ENCODE peak calls at places on chromosomes 13 and 19, in five cellular contexts. A, J, V, L and O are unnamed samples.

GRCh38 chr13:53250272-53250875 is 221.8 kb downstream of the OLFM4 start:
- DNase-seq in A (no peak), J (no peak), V (no peak), L (peak), O (no peak)

GRCh38 chr19:13920940-13921744 is 15.1 kb downstream of the CC2D1A start:
- DNase-seq in A (no peak), J (no peak), V (no peak), L (no peak), O (peak)

GRCh38 chr19:54465367-54466109 is 2.0 kb upstream of the LENG9 start:
- DNase-seq in A (no peak), J (no peak), V (peak), L (no peak), O (no peak)

GRCh38 chr19:5914946-5915781 is 1.1 kb downstream of the CAPS start:
- DNase-seq in A (peak), J (peak), V (no peak), L (peak), O (no peak)

GRCh38 chr13:109785892-109786450 is 412 bp downstream of the IRS2 start:
- DNase-seq in A (no peak), J (no peak), V (no peak), L (peak), O (no peak)

GRCh38 chr19:31258211-31259052 is 90.8 kb downstream of the TSHZ3 start:
- DNase-seq in A (peak), J (no peak), V (peak), L (no peak), O (no peak)

GRCh38 chr19:13441810-13442512 is 64.3 kb downstream of the CACNA1A start:
- DNase-seq in A (no peak), J (peak), V (no peak), L (peak), O (no peak)

GRCh38 chr19:37931941-37932655 is 25.1 kb downstream of the SIPA1L3 start:
- DNase-seq in A (peak), J (peak), V (peak), L (peak), O (peak)

GRCh38 chr13:34025746-34026145 is 207.8 kb downstream of the RFC3 start:
- DNase-seq in A (no peak), J (no peak), V (no peak), L (no peak), O (no peak)

GRCh38 chr13:101977475-101977874 is 424.4 kb downstream of the FGF14 start:
- DNase-seq in A (no peak), J (no peak), V (no peak), L (no peak), O (no peak)

GRCh38 chr19:367963-368623 is 23.5 kb upstream of the MIER2 start:
- DNase-seq in A (no peak), J (no peak), V (no peak), L (no peak), O (peak)

GRCh38 chr19:801861-802496 is 4.7 kb downstream of the PTBP1 start:
- DNase-seq in A (peak), J (no peak), V (no peak), L (no peak), O (no peak)

GRCh38 chr19:1130801-1131717 is 27.3 kb downstream of the GPX4 start:
- DNase-seq in A (peak), J (peak), V (no peak), L (no peak), O (no peak)

GRCh38 chr19:58356236-58356970 is 3.1 kb upstream of the A1BG start:
- DNase-seq in A (no peak), J (no peak), V (no peak), L (no peak), O (no peak)

GRCh38 chr13:26991508-26992181 is 180.0 kb downstream of the USP12 start:
- DNase-seq in A (peak), J (no peak), V (no peak), L (peak), O (peak)

GRCh38 chr19:52028780-52029123 is 573 bp upstream of the ZNF614 start:
- DNase-seq in A (no peak), J (no peak), V (no peak), L (no peak), O (no peak)

GRCh38 chr13:73168226-73168992 is 109.6 kb downstream of the KLF5 start:
- DNase-seq in A (no peak), J (no peak), V (no peak), L (no peak), O (no peak)

GRCh38 chr19:3783660-3784584 is 2.3 kb downstream of the MATK start:
- DNase-seq in A (no peak), J (no peak), V (no peak), L (no peak), O (no peak)

GRCh38 chr19:46224773-46225172 is 4.8 kb upstream of the IGFL1 start:
- DNase-seq in A (no peak), J (no peak), V (no peak), L (no peak), O (no peak)

GRCh38 chr19:7861619-7862412 is 12.4 kb downstream of the PRR36 start:
- DNase-seq in A (no peak), J (no peak), V (no peak), L (no peak), O (no peak)
- H3K4me3 ChIP-seq in A (peak), J (peak), V (no peak), L (no peak), O (no peak)

GRCh38 chr19:10567696-10568443 is 909 bp downstream of the CDKN2D start:
- DNase-seq in A (no peak), J (no peak), V (no peak), L (no peak), O (no peak)
- H3K27ac ChIP-seq in A (peak), J (peak), V (peak), L (peak), O (peak)

DNA sequence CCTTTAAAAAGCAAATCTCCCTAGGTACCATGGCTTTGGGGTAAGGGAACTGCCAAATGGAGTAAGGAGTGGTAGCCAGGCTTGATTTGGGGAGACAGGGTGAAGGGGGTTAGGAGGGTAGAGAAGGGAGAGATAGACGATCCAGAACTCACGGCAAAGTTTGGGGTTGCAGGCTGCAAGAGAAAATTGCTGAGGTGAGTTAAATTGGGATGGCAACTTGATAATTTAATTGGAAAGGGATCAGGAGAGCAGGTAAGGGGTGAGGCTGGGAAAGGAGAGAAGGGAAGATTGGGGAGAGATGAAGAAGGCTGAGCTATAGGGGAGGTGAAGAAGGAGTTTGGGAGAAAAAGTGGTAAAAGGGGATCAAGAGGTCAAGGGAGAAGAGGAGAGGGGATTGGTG is 4.0 kb downstream of the IZUMO2 start:
- DNase-seq in A (no peak), J (no peak), V (no peak), L (no peak), O (no peak)
- H3K4me3 ChIP-seq in A (no peak), J (no peak), V (no peak), L (no peak), O (no peak)

DNA sequence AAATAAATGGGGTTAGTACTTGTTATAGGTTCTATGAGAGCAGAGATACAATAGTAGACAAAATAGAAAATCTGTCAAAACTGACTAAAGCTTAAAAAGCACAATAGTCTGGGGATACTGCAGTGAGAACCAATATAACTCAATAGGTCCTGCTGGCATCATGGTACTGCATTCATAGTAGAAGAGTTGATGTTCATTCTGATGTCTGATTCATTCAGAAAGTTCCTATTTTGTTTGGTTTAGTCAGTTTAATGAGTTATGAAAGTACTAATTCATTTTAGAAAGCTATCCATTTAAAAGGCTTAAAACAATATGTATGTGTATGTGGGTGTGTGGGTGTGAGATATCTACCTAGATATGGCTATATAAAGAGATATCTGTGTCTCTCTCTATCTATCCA is 152.8 kb downstream of the LHFPL6 start:
- DNase-seq in A (no peak), J (no peak), V (no peak), L (no peak), O (no peak)
- H3K27ac ChIP-seq in A (no peak), J (no peak), V (no peak), L (no peak), O (peak)

GRCh38 chr19:35931161-35931873 is 4.9 kb upstream of the LRFN3 start:
- DNase-seq in A (peak), J (peak), V (peak), L (peak), O (peak)
- H3K4me3 ChIP-seq in A (peak), J (peak), V (no peak), L (no peak), O (peak)

DNA sequence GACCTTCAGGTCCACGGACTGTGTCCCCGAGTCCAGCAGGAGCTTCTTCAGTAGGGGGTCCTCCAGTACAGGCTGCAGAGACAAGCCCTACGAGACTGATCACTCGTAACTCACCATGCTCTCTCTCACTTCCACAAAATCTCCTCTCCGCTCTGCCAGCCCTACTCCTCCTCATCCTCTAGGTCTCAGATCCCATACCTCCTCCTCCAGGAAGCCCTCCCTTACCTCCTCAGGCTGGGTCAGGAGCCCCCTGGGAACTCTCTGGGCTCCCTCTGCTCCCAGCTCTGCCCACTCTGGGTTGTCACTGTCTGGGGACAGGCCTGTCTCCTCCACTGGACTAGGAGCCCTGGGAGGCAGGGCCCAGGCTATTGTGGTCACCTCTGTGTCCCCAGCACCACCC is 23.9 kb upstream of the NAPA start:
- DNase-seq in A (no peak), J (no peak), V (no peak), L (no peak), O (no peak)
- H3K27ac ChIP-seq in A (no peak), J (no peak), V (no peak), L (no peak), O (no peak)

DNA sequence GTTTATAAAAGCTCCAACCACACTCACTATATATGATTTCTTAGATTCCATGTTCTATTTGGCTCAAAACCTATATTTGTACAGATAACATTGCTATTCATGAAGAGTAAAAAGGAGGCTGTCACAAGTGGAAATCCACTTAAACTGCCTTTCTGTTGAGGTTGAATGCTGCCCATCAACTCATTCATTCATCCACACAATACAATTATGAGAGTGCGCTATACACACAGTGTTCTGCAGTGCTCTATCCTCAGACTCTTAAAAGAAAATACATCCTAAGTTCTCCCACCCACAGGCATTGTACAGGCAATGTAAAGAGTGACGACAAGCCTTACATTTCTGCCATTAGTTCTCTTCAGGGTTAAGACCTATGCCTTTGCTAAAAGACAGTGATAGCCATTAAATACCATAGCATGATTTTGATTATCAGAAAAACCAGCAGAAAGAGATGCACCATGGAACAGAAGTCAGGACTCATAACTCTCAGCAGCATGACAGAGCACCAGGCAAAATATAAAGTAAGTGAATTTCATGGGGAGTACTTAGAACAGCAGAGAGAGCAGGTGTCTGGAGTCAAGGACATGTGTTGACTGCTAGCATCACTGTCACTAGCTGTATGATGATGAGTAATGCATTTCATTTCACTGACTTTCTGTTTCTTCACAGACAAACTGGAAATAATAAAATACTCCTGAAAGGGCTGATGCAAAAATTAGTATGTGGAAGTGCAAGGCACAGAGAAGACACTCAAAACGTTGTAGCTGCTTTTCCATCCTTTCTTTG is 217.9 kb downstream of the RBM26 start:
- DNase-seq in A (no peak), J (no peak), V (no peak), L (no peak), O (no peak)
- H3K4me3 ChIP-seq in A (no peak), J (no peak), V (no peak), L (no peak), O (no peak)

GRCh38 chr19:32362318-32362691 is 16.9 kb downstream of the ZNF507 start:
- DNase-seq in A (no peak), J (no peak), V (no peak), L (no peak), O (no peak)

GRCh38 chr19:32363632-32364031 is 18.2 kb downstream of the ZNF507 start:
- DNase-seq in A (no peak), J (no peak), V (no peak), L (no peak), O (no peak)

GRCh38 chr19:32361574-32362317 is 16.3 kb downstream of the ZNF507 start:
- DNase-seq in A (no peak), J (no peak), V (no peak), L (no peak), O (no peak)

GRCh38 chr19:32363175-32363574 is 17.8 kb downstream of the ZNF507 start:
- DNase-seq in A (no peak), J (no peak), V (no peak), L (peak), O (no peak)

DNA sequence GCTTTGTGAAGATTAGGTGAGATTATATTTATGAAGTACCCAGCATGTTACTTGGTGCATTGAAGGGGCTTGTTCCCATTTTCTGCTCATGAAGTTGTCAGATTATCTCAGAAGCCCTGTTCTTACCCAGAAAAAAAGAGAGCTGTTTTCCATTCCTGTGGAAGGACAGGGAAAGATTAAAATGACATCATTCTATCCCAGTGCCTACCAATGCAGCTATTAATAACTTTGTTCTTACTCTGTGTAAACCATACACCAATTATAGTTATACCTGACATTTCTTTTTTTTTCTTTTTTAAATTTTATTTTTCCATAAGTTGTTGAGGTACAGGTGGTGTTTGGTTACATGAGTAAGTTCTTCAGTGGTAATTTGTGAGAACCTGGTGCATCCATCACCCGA is 18.6 kb downstream of the ZNF507 start:
- DNase-seq in A (no peak), J (no peak), V (no peak), L (no peak), O (no peak)
- H3K27ac ChIP-seq in A (peak), J (peak), V (peak), L (peak), O (peak)

GRCh38 chr13:112483299-112483698 is 104.7 kb downstream of the TUBGCP3 start:
- DNase-seq in A (no peak), J (no peak), V (no peak), L (no peak), O (no peak)
- H3K4me3 ChIP-seq in A (no peak), J (no peak), V (no peak), L (no peak), O (no peak)

GRCh38 chr19:44677019-44677809 is 5.9 kb downstream of the CEACAM19 start:
- DNase-seq in A (no peak), J (no peak), V (no peak), L (peak), O (no peak)
- H3K27ac ChIP-seq in A (no peak), J (no peak), V (no peak), L (peak), O (no peak)